ENCODE peak calls at places on chromosomes 7 and 10, in nine cellular contexts. N, D, A, R, E, T, S, I and W are unnamed samples.

GRCh38 chr7:116380030-116380429 is 119.5 kb upstream of the CAV2 start:
- DNase-seq in E (no peak), D (peak), A (no peak), N (no peak), T (no peak), I (no peak), R (no peak), S (no peak), W (no peak)

GRCh38 chr10:15601819-15602218 is 117.9 kb downstream of the ITGA8 start:
- DNase-seq in E (no peak), N (no peak), I (no peak), R (no peak), T (no peak), D (no peak), A (no peak), S (no peak), W (no peak)

GRCh38 chr10:122565766-122566206 is 5.2 kb downstream of the DMBT1 start:
- DNase-seq in N (peak), T (peak), I (peak), A (peak), S (peak), R (peak), E (peak), D (peak), W (peak)

GRCh38 chr10:48655426-48656240 is 29.0 kb upstream of the WDFY4 start:
- DNase-seq in D (peak), R (no peak), E (peak), T (peak), N (peak), S (peak), I (peak), A (peak), W (no peak)

GRCh38 chr10:11517150-11517549 is 94.3 kb downstream of the USP6NL start:
- DNase-seq in R (no peak), N (no peak), S (no peak), E (no peak), D (peak), I (no peak), A (no peak), T (no peak), W (peak)

GRCh38 chr10:103333934-103334520 is 16.9 kb downstream of the PCGF6 start:
- DNase-seq in T (peak), N (no peak), S (no peak), E (no peak), A (peak), D (peak), I (no peak), R (peak), W (peak)

GRCh38 chr10:10831085-10831484 is 186.6 kb upstream of the CELF2 start:
- DNase-seq in S (peak), A (peak), T (no peak), N (no peak), I (peak), D (peak), R (no peak), E (peak), W (no peak)

GRCh38 chr10:71817831-71818268 is 33.2 kb downstream of the PSAP start:
- DNase-seq in T (no peak), I (peak), A (no peak), R (no peak), N (no peak), S (no peak), D (no peak), E (peak), W (no peak)

GRCh38 chr7:99002146-99002826 is 124.0 kb downstream of the TRRAP start:
- DNase-seq in I (peak), S (no peak), A (no peak), T (no peak), R (no peak), N (no peak), E (no peak), D (no peak), W (no peak)

GRCh38 chr7:66768865-66769832 is 28.6 kb downstream of the RABGEF1 start:
- DNase-seq in E (no peak), T (no peak), A (no peak), S (no peak), I (no peak), N (no peak), D (no peak), R (no peak), W (no peak)

GRCh38 chr10:52472406-52473146 is 158.5 kb downstream of the DKK1 start:
- DNase-seq in E (no peak), I (no peak), R (no peak), S (no peak), T (peak), N (no peak), A (no peak), D (no peak), W (no peak)

GRCh38 chr10:86347856-86348255 is 18.7 kb downstream of the GRID1 start:
- DNase-seq in R (no peak), E (no peak), T (no peak), I (no peak), N (no peak), A (no peak), D (no peak), S (no peak), W (no peak)

GRCh38 chr10:47164800-47165128 is 135.2 kb upstream of the GDF10 start:
- DNase-seq in T (no peak), D (no peak), I (peak), E (no peak), N (no peak), A (no peak), S (peak), R (no peak), W (no peak)

GRCh38 chr7:20542594-20542993 is 72.9 kb upstream of the ABCB5 start:
- DNase-seq in I (no peak), E (peak), R (no peak), N (no peak), S (no peak), A (peak), T (no peak), D (peak), W (no peak)

GRCh38 chr7:151876899-151877777 is at the start of gene PRKAG2:
- DNase-seq in I (peak), E (peak), R (peak), S (no peak), D (peak), T (peak), N (peak), A (peak), W (peak)

GRCh38 chr10:788796-789748 is 99.6 kb upstream of the DIP2C start:
- DNase-seq in N (peak), T (peak), D (peak), R (no peak), I (peak), E (no peak), A (peak), S (peak), W (no peak)

GRCh38 chr10:786666-787512 is 97.4 kb upstream of the DIP2C start:
- DNase-seq in T (no peak), S (no peak), I (peak), R (no peak), E (no peak), D (no peak), A (no peak), N (no peak), W (no peak)

GRCh38 chr10:785539-786214 is 96.2 kb upstream of the DIP2C start:
- DNase-seq in R (no peak), E (no peak), T (no peak), A (no peak), S (no peak), I (peak), D (no peak), N (no peak), W (no peak)

GRCh38 chr10:789831-790701 is 100.6 kb upstream of the DIP2C start:
- DNase-seq in D (no peak), R (no peak), T (no peak), A (no peak), N (no peak), E (no peak), I (peak), S (no peak), W (no peak)

DNA sequence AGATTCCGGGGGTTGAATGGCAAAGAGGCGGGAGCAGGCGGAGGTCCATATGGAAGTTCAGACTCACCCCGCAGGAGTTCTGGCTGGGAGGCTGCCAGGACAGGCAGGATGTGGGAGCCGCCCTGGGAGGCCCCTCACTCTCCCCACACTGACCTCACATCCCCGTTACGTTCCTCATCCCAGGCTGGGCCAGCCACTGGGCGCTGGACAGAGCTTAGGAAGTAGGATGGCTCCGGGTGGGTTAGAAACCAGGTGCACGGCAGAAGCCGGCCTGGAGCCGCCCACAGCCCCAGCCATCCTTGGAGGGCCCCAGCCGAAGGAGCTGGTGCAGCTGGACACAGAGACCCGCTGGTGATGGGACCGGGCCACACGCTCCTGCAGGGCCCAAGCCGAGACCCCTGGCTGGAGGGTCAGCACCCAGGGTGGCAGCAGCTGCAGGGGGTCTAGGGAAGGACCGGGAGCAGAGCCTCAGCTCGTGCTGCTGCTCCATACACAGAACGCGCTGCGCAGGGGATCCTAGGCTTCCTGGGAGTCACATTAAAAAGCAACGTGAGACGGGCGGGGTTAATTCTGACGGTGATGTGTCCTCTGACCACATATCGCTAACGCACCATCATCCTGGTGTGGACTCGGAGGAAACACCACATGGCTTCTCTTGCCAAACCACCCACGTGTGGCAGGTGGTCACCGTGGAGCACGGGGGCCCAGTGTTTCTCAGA is 98.6 kb upstream of the DIP2C start:
- DNase-seq in T (no peak), A (peak), S (peak), D (peak), N (no peak), I (peak), R (no peak), E (no peak), W (no peak)
- TF ChIP-seq CTCF in T (no peak), A (no peak), S (no peak), D (no peak), N (no peak), I (no peak), R (no peak), E (no peak), W (no peak)

GRCh38 chr7:16636533-16637173 is 8.9 kb downstream of the ANKMY2 start:
- DNase-seq in I (no peak), R (no peak), S (no peak), E (no peak), D (peak), A (peak), T (no peak), N (no peak), W (no peak)

GRCh38 chr7:16638282-16639265 is 7.0 kb downstream of the ANKMY2 start:
- DNase-seq in E (no peak), D (no peak), S (no peak), A (no peak), R (no peak), T (no peak), N (no peak), I (no peak), W (no peak)

GRCh38 chr7:16634292-16634738 is 11.2 kb downstream of the ANKMY2 start:
- DNase-seq in I (peak), D (no peak), A (no peak), N (no peak), E (peak), R (no peak), S (no peak), T (no peak), W (no peak)

GRCh38 chr7:16637279-16637795 is 8.2 kb downstream of the ANKMY2 start:
- DNase-seq in I (no peak), S (no peak), D (no peak), R (no peak), T (no peak), N (no peak), E (no peak), A (no peak), W (no peak)
- H3K4me3 ChIP-seq in I (no peak), S (no peak), D (no peak), R (no peak), T (no peak), N (no peak), E (no peak), A (no peak), W (no peak)

DNA sequence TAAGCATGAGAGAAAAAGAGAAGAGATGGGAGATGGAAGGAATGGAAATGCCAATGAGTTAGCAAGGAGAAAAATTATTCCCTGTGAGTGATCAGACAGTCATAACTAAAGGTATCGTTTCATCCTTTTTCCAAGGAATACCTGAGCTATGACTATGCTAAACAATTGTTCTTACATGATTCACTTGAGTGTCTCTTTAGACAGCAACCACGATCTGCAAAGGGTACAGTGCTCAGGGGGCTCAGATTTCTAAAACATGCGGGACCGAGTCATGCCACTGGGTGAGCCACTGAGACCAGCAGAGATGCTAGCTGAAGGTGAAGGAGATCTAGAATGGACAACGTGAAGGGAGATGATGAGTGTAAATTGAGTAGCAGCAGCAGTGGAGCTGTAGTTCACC is 78.0 kb upstream of the CTTNBP2 start:
- DNase-seq in T (no peak), R (no peak), A (no peak), E (no peak), D (peak), N (no peak), I (no peak), S (no peak), W (no peak)
- TF ChIP-seq CTCF in T (no peak), R (no peak), A (no peak), E (no peak), D (no peak), N (no peak), I (no peak), S (no peak), W (no peak)

DNA sequence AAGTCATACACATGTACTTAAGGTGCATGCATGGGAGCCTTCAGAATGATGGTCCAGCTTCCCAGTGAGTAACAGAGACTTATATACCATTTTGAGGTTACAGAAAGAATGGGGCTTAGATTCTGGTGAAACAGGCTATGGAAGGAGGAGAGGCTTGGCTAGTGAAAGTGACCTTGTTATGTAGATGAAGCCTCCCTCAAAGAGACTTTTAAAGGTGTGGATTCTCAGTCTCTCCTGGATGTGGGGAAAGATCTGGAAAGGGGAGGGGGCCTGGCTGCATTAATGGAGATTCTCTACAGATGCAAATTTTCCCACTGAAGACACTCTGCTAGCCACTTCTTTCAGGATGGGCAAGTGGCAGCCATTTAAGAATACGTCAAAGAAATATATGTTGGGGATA is 5.5 kb downstream of the RASSF4 start:
- DNase-seq in S (no peak), I (peak), R (no peak), D (no peak), A (no peak), E (no peak), N (no peak), T (no peak), W (no peak)
- H3K4me3 ChIP-seq in S (no peak), I (no peak), R (no peak), D (no peak), A (no peak), E (peak), N (no peak), T (no peak), W (peak)

DNA sequence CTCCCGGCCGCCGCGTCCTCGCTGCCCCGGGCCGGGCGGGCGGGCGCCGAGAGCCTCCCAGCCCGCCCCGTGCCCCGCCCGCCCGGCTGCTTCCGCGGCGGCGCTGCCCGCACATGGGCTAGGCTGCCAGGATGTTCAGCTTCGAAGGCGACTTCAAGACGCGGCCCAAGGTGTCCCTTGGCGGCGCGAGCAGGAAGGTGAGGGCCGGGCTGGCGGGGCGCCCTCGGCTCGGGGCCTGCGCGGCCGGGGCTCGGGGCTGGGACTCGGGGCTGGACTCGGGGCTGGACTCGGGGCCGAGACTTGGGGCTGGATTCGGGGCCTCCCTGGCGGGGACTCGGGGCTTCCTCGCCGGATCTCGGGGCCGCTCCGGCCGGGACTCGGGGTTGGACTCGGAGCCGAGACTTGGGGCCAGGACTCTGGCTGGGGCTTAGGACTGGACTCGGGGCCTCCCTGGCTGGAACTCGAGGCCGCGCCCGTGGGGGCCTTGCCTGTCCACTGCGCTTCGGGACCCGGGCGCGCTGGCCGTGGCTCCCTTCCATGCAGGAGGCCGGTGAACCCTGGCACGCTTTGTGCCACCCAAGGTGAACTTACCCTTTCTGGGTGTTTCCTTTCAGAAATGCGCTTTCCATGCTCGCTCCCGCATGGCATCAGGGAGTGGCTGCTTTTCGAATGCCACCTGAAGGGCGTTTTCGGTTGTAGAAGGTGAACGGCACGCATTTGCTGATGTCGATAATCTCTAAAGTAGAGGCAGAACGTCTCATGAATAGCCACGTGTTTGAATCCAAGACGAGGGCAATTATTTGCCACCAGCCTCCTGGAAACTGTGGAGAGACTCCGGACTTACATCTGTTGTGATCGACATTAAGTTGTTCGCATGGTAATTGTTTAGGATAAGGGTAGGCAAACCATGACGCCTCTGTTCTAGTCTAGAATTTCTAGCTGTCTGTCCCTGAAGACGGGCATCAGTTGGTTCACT is 704 bp downstream of the UBE3C start:
- DNase-seq in S (peak), A (peak), E (peak), T (peak), R (peak), N (peak), I (peak), D (peak), W (peak)
- TF ChIP-seq CTCF in S (no peak), A (no peak), E (no peak), T (peak), R (no peak), N (no peak), I (no peak), D (no peak), W (no peak)

DNA sequence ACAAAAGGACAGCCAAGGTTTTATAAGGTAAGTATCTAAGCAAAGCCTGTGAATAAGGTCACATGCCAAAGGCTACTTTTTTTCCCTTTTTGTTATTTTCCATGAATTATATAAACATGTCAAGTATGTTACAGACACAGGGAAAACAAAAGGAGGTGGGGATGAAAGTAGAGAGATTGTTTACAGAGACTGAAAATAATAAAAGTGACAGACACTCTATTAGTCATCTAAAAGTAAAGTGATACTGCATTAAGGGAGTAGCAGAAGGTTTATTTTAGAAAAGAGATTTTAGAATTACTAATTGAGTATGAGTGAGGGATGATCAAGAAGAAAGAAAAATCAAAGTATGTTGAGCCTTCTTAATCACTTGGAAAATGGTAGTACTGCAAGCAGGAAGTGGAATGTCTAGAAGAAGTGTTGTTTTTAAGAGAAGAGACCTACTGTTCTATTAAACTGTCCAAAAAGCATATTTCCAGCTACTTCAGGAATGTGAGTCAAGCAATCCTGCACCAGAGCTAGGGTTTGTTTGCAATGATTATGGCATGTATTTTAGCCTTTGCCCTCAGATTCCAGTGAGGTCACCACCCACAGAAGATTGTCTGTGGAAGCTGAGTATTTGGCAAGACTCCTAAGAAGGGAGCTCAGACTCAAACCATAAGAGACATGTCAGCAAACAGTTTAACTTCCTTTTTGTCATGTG is 177.9 kb upstream of the PLXDC2 start:
- DNase-seq in S (peak), T (peak), I (no peak), E (no peak), D (peak), R (no peak), A (peak), N (no peak), W (no peak)
- H3K4me3 ChIP-seq in S (peak), T (peak), I (no peak), E (peak), D (peak), R (no peak), A (no peak), N (peak), W (no peak)

GRCh38 chr10:90871279-90871760 is 454 bp upstream of the RPP30 start:
- DNase-seq in E (peak), N (peak), S (peak), R (peak), D (peak), T (peak), I (no peak), A (peak), W (peak)
- TF ChIP-seq CTCF in E (peak), N (no peak), S (peak), R (peak), D (peak), T (peak), I (no peak), A (peak), W (peak)

GRCh38 chr7:711967-712600 is 14.4 kb upstream of the DNAAF5 start:
- DNase-seq in D (no peak), E (no peak), S (no peak), A (no peak), N (peak), I (peak), T (no peak), R (peak), W (no peak)
- H3K4me3 ChIP-seq in D (no peak), E (peak), S (peak), A (peak), N (peak), I (peak), T (no peak), R (peak), W (no peak)